ENCODE peak calls at places on chromosomes 16 and 17, in six cellular contexts. T is AG10803, R is breast epithelium, P is caudate nucleus, G is AML-193, A is Kasumi-1. Q is an unnamed sample.

GRCh38 chr17:42675984-42676423 is 790 bp downstream of the PLEKHH3 start:
- DNase-seq in T (peak; percentile 45), R (peak; percentile 84), P (no peak), G (no peak), A (no peak), Q (no peak)

GRCh38 chr16:11098601-11099377 is 154.4 kb downstream of the CLEC16A start:
- DNase-seq in T (no peak), R (no peak), P (peak; percentile 11), G (no peak), A (no peak), Q (no peak)

GRCh38 chr17:34740516-34740915 is 161.1 kb downstream of the TMEM132E start:
- DNase-seq in T (no peak), R (no peak), P (no peak), G (no peak), A (no peak), Q (peak; percentile 11)

GRCh38 chr16:29192329-29193247 is 207.7 kb downstream of the LAT start:
- DNase-seq in T (no peak), R (peak; percentile 37), P (no peak), G (no peak), A (no peak), Q (no peak)

GRCh38 chr17:79626156-79626890 is 15.5 kb upstream of the RBFOX3 start:
- DNase-seq in T (no peak), R (peak; percentile 42), P (no peak), G (no peak), A (no peak), Q (no peak)

GRCh38 chr16:76940251-76940650 is 250.7 kb upstream of the MON1B start:
- DNase-seq in T (no peak), R (no peak), P (no peak), G (no peak), A (no peak), Q (no peak)

GRCh38 chr16:57087003-57087402 is 5.4 kb upstream of the CPNE2 start:
- DNase-seq in T (no peak), R (no peak), P (no peak), G (no peak), A (no peak), Q (no peak)

GRCh38 chr17:73342057-73342522 is 30.3 kb upstream of the CDC42EP4 start:
- DNase-seq in T (peak; percentile 87), R (peak; percentile 63), P (peak; percentile 94), G (no peak), A (no peak), Q (no peak)

GRCh38 chr17:81341347-81342061 is 46.4 kb upstream of the SLC38A10 start:
- DNase-seq in T (no peak), R (no peak), P (no peak), G (no peak), A (no peak), Q (no peak)

GRCh38 chr16:87844374-87844733 is 25.0 kb downstream of the SLC7A5 start:
- DNase-seq in T (no peak), R (no peak), P (no peak), G (no peak), A (no peak), Q (no peak)

GRCh38 chr17:70609566-70609965 is 440.2 kb downstream of the KCNJ2 start:
- DNase-seq in T (no peak), R (no peak), P (peak; percentile 80), G (no peak), A (no peak), Q (no peak)

GRCh38 chr16:88479795-88480760 is 27.0 kb downstream of the ZFPM1 start:
- DNase-seq in T (no peak), R (no peak), P (no peak), G (no peak), A (no peak), Q (peak; percentile 45)

GRCh38 chr17:50817838-50818237 is 17.5 kb upstream of the WFIKKN2 start:
- DNase-seq in T (no peak), R (no peak), P (no peak), G (no peak), A (no peak), Q (no peak)

GRCh38 chr16:46996391-46996790 is 22.9 kb upstream of the DNAJA2 start:
- DNase-seq in T (no peak), R (no peak), P (no peak), G (no peak), A (no peak), Q (no peak)

GRCh38 chr17:47265983-47266541 is 12.4 kb downstream of the ITGB3 start:
- DNase-seq in T (peak; percentile 52), R (no peak), P (no peak), G (no peak), A (no peak), Q (no peak)

GRCh38 chr17:57902800-57903759 is 52.1 kb downstream of the CUEDC1 start:
- DNase-seq in T (peak; percentile 91), R (peak; percentile 88), P (peak; percentile 42), G (peak; percentile 99), A (peak; percentile 24), Q (no peak)

GRCh38 chr17:38871247-38871991 is 1.6 kb downstream of the LASP1 start:
- DNase-seq in T (peak; percentile 53), R (peak; percentile 59), P (no peak), G (peak; percentile 90), A (no peak), Q (peak; percentile 66)

GRCh38 chr17:72305964-72306551 is 185.2 kb downstream of the SOX9 start:
- DNase-seq in T (peak; percentile 31), R (no peak), P (no peak), G (no peak), A (no peak), Q (no peak)

GRCh38 chr17:45394001-45394912 is 38.4 kb downstream of the ARHGAP27 start:
- DNase-seq in T (no peak), R (no peak), P (no peak), G (no peak), A (no peak), Q (no peak)

GRCh38 chr17:8002646-8003593 is 505 bp downstream of the GUCY2D start:
- DNase-seq in T (no peak), R (peak; percentile 51), P (no peak), G (no peak), A (no peak), Q (no peak)

GRCh38 chr17:11598274-11599221 is at the start of gene DNAH9:
- DNase-seq in T (peak; percentile 20), R (peak; percentile 96), P (peak; percentile 87), G (no peak), A (no peak), Q (no peak)

GRCh38 chr16:381788-382717 is at the start of gene PGAP6:
- DNase-seq in T (peak; percentile 53), R (no peak), P (peak; percentile 49), G (peak; percentile 21), A (peak; percentile 9), Q (peak; percentile 55)

GRCh38 chr17:32021618-32021955 is 14.4 kb downstream of the LRRC37B start:
- DNase-seq in T (no peak), R (no peak), P (no peak), G (no peak), A (no peak), Q (no peak)

GRCh38 chr17:50213026-50214015 is 11.9 kb upstream of the COL1A1 start:
- DNase-seq in T (no peak), R (no peak), P (no peak), G (no peak), A (peak; percentile 76), Q (peak; percentile 29)

GRCh38 chr16:1519831-1520230 is 13.6 kb upstream of the TMEM204 start:
- DNase-seq in T (no peak), R (no peak), P (no peak), G (no peak), A (no peak), Q (no peak)

GRCh38 chr17:34769899-34770298 is 190.5 kb downstream of the TMEM132E start:
- DNase-seq in T (no peak), R (no peak), P (no peak), G (no peak), A (no peak), Q (no peak)

GRCh38 chr16:9798474-9798873 is 383.8 kb downstream of the GRIN2A start:
- DNase-seq in T (no peak), R (no peak), P (no peak), G (no peak), A (no peak), Q (no peak)

GRCh38 chr16:72203401-72203800 is 31.4 kb upstream of the PMFBP1 start:
- DNase-seq in T (peak; percentile 23), R (no peak), P (peak; percentile 32), G (peak; percentile 93), A (peak; percentile 96), Q (no peak)

GRCh38 chr16:56013962-56014552 is 138.9 kb upstream of the CES5A start:
- DNase-seq in T (peak; percentile 5), R (no peak), P (no peak), G (peak; percentile 2), A (peak; percentile 14), Q (no peak)

GRCh38 chr16:783404-784161 is 4.6 kb downstream of the RPUSD1 start:
- DNase-seq in T (no peak), R (no peak), P (no peak), G (no peak), A (no peak), Q (no peak)

Q was measured in T-cell.